ENCODE peak calls at places on chromosomes 11 and 22, in ten cellular contexts. One of them, this sample, is unnamed.
A peak's percentile ranks its signal among the peaks of the same experiment; 100 is the strongest.

GRCh38 chr22:23062616-23063538 is 7.4 kb upstream of the GNAZ start:
- DNase-seq in iPS-NIHi11: no peak
- DNase-seq in activated effector memory CD4-positive, alpha-beta T cell treated with Interleukin-2 at 50 U/mL for 16 hours: no peak
- DNase-seq in 8988T: no peak
- DNase-seq in endothelial cell: no peak
- DNase-seq in activated CD4-positive, CD25-positive, alpha-beta regulatory T cell: no peak
- DNase-seq in GDM1: no peak
- DNase-seq in testis: peak; percentile 9
- DNase-seq in stimulated activated CD8-positive, alpha-beta memory T cell treated with anti-CD3 and anti-CD28 coated beads, Interleukin-4, amount 100 ng/mL, for 4 hours: no peak
- DNase-seq in WERI-Rb-1: no peak
- DNase-seq in this sample: no peak

GRCh38 chr11:23078289-23078971 is 218.2 kb upstream of the CCDC179 start:
- DNase-seq in iPS-NIHi11: no peak
- DNase-seq in activated effector memory CD4-positive, alpha-beta T cell treated with Interleukin-2 at 50 U/mL for 16 hours: no peak
- DNase-seq in 8988T: no peak
- DNase-seq in endothelial cell: no peak
- DNase-seq in activated CD4-positive, CD25-positive, alpha-beta regulatory T cell: no peak
- DNase-seq in GDM1: no peak
- DNase-seq in testis: no peak
- DNase-seq in stimulated activated CD8-positive, alpha-beta memory T cell treated with anti-CD3 and anti-CD28 coated beads, Interleukin-4, amount 100 ng/mL, for 4 hours: no peak
- DNase-seq in WERI-Rb-1: no peak
- DNase-seq in this sample: no peak

GRCh38 chr11:93279911-93280347 is 50.6 kb upstream of the DEUP1 start:
- DNase-seq in iPS-NIHi11: no peak
- DNase-seq in activated effector memory CD4-positive, alpha-beta T cell treated with Interleukin-2 at 50 U/mL for 16 hours: no peak
- DNase-seq in 8988T: no peak
- DNase-seq in endothelial cell: no peak
- DNase-seq in activated CD4-positive, CD25-positive, alpha-beta regulatory T cell: no peak
- DNase-seq in GDM1: no peak
- DNase-seq in testis: no peak
- DNase-seq in stimulated activated CD8-positive, alpha-beta memory T cell treated with anti-CD3 and anti-CD28 coated beads, Interleukin-4, amount 100 ng/mL, for 4 hours: no peak
- DNase-seq in WERI-Rb-1: peak; percentile 48
- DNase-seq in this sample: peak; percentile 87

GRCh38 chr11:15590131-15590530 is 475.4 kb downstream of the INSC start:
- DNase-seq in iPS-NIHi11: no peak
- DNase-seq in activated effector memory CD4-positive, alpha-beta T cell treated with Interleukin-2 at 50 U/mL for 16 hours: no peak
- DNase-seq in 8988T: no peak
- DNase-seq in endothelial cell: no peak
- DNase-seq in activated CD4-positive, CD25-positive, alpha-beta regulatory T cell: no peak
- DNase-seq in GDM1: no peak
- DNase-seq in testis: no peak
- DNase-seq in stimulated activated CD8-positive, alpha-beta memory T cell treated with anti-CD3 and anti-CD28 coated beads, Interleukin-4, amount 100 ng/mL, for 4 hours: no peak
- DNase-seq in WERI-Rb-1: no peak
- DNase-seq in this sample: no peak

GRCh38 chr11:2096001-2096918 is 42.9 kb downstream of the IGF2 start:
- DNase-seq in iPS-NIHi11: no peak
- DNase-seq in activated effector memory CD4-positive, alpha-beta T cell treated with Interleukin-2 at 50 U/mL for 16 hours: no peak
- DNase-seq in 8988T: no peak
- DNase-seq in endothelial cell: no peak
- DNase-seq in activated CD4-positive, CD25-positive, alpha-beta regulatory T cell: no peak
- DNase-seq in GDM1: no peak
- DNase-seq in testis: no peak
- DNase-seq in stimulated activated CD8-positive, alpha-beta memory T cell treated with anti-CD3 and anti-CD28 coated beads, Interleukin-4, amount 100 ng/mL, for 4 hours: no peak
- DNase-seq in WERI-Rb-1: no peak
- DNase-seq in this sample: no peak

GRCh38 chr11:62145261-62145871 is 21.6 kb downstream of the INCENP start:
- DNase-seq in iPS-NIHi11: no peak
- DNase-seq in activated effector memory CD4-positive, alpha-beta T cell treated with Interleukin-2 at 50 U/mL for 16 hours: no peak
- DNase-seq in 8988T: no peak
- DNase-seq in endothelial cell: no peak
- DNase-seq in activated CD4-positive, CD25-positive, alpha-beta regulatory T cell: no peak
- DNase-seq in GDM1: no peak
- DNase-seq in testis: peak; percentile 10
- DNase-seq in stimulated activated CD8-positive, alpha-beta memory T cell treated with anti-CD3 and anti-CD28 coated beads, Interleukin-4, amount 100 ng/mL, for 4 hours: no peak
- DNase-seq in WERI-Rb-1: no peak
- DNase-seq in this sample: no peak

GRCh38 chr22:37222440-37222971 is 10.2 kb upstream of the SSTR3 start:
- DNase-seq in iPS-NIHi11: no peak
- DNase-seq in activated effector memory CD4-positive, alpha-beta T cell treated with Interleukin-2 at 50 U/mL for 16 hours: no peak
- DNase-seq in 8988T: no peak
- DNase-seq in endothelial cell: no peak
- DNase-seq in activated CD4-positive, CD25-positive, alpha-beta regulatory T cell: peak; percentile 27
- DNase-seq in GDM1: no peak
- DNase-seq in testis: no peak
- DNase-seq in stimulated activated CD8-positive, alpha-beta memory T cell treated with anti-CD3 and anti-CD28 coated beads, Interleukin-4, amount 100 ng/mL, for 4 hours: no peak
- DNase-seq in WERI-Rb-1: no peak
- DNase-seq in this sample: no peak

GRCh38 chr22:35334010-35334409 is 34.3 kb downstream of the TOM1 start:
- DNase-seq in iPS-NIHi11: no peak
- DNase-seq in activated effector memory CD4-positive, alpha-beta T cell treated with Interleukin-2 at 50 U/mL for 16 hours: no peak
- DNase-seq in 8988T: no peak
- DNase-seq in endothelial cell: no peak
- DNase-seq in activated CD4-positive, CD25-positive, alpha-beta regulatory T cell: peak; percentile 4
- DNase-seq in GDM1: peak; percentile 51
- DNase-seq in testis: no peak
- DNase-seq in stimulated activated CD8-positive, alpha-beta memory T cell treated with anti-CD3 and anti-CD28 coated beads, Interleukin-4, amount 100 ng/mL, for 4 hours: no peak
- DNase-seq in WERI-Rb-1: no peak
- DNase-seq in this sample: no peak

GRCh38 chr11:210122-210802 is 2.8 kb downstream of the RIC8A start:
- DNase-seq in iPS-NIHi11: no peak
- DNase-seq in activated effector memory CD4-positive, alpha-beta T cell treated with Interleukin-2 at 50 U/mL for 16 hours: no peak
- DNase-seq in 8988T: peak; percentile 89
- DNase-seq in endothelial cell: no peak
- DNase-seq in activated CD4-positive, CD25-positive, alpha-beta regulatory T cell: no peak
- DNase-seq in GDM1: no peak
- DNase-seq in testis: peak; percentile 11
- DNase-seq in stimulated activated CD8-positive, alpha-beta memory T cell treated with anti-CD3 and anti-CD28 coated beads, Interleukin-4, amount 100 ng/mL, for 4 hours: no peak
- DNase-seq in WERI-Rb-1: no peak
- DNase-seq in this sample: no peak

GRCh38 chr11:107591446-107592236 is 694 bp downstream of the ELMOD1 start:
- DNase-seq in iPS-NIHi11: peak; percentile 54
- DNase-seq in activated effector memory CD4-positive, alpha-beta T cell treated with Interleukin-2 at 50 U/mL for 16 hours: no peak
- DNase-seq in 8988T: peak; percentile 33
- DNase-seq in endothelial cell: peak; percentile 24
- DNase-seq in activated CD4-positive, CD25-positive, alpha-beta regulatory T cell: no peak
- DNase-seq in GDM1: no peak
- DNase-seq in testis: peak; percentile 27
- DNase-seq in stimulated activated CD8-positive, alpha-beta memory T cell treated with anti-CD3 and anti-CD28 coated beads, Interleukin-4, amount 100 ng/mL, for 4 hours: no peak
- DNase-seq in WERI-Rb-1: no peak
- DNase-seq in this sample: no peak

GRCh38 chr11:118872403-118872821 is 11.3 kb upstream of the CXCR5 start:
- DNase-seq in iPS-NIHi11: peak; percentile 2
- DNase-seq in activated effector memory CD4-positive, alpha-beta T cell treated with Interleukin-2 at 50 U/mL for 16 hours: peak; percentile 51
- DNase-seq in 8988T: no peak
- DNase-seq in endothelial cell: no peak
- DNase-seq in activated CD4-positive, CD25-positive, alpha-beta regulatory T cell: peak; percentile 49
- DNase-seq in GDM1: no peak
- DNase-seq in testis: peak; percentile 28
- DNase-seq in stimulated activated CD8-positive, alpha-beta memory T cell treated with anti-CD3 and anti-CD28 coated beads, Interleukin-4, amount 100 ng/mL, for 4 hours: no peak
- DNase-seq in WERI-Rb-1: no peak
- DNase-seq in this sample: no peak

GRCh38 chr11:75428301-75428724 is 4.7 kb downstream of the KLHL35 start:
- DNase-seq in iPS-NIHi11: peak; percentile 89
- DNase-seq in activated effector memory CD4-positive, alpha-beta T cell treated with Interleukin-2 at 50 U/mL for 16 hours: peak; percentile 37
- DNase-seq in 8988T: peak; percentile 86
- DNase-seq in endothelial cell: no peak
- DNase-seq in activated CD4-positive, CD25-positive, alpha-beta regulatory T cell: peak; percentile 41
- DNase-seq in GDM1: no peak
- DNase-seq in testis: peak; percentile 94
- DNase-seq in stimulated activated CD8-positive, alpha-beta memory T cell treated with anti-CD3 and anti-CD28 coated beads, Interleukin-4, amount 100 ng/mL, for 4 hours: peak; percentile 46
- DNase-seq in WERI-Rb-1: peak; percentile 44
- DNase-seq in this sample: no peak

GRCh38 chr22:49548356-49549202 is 279.1 kb downstream of the BRD1 start:
- DNase-seq in iPS-NIHi11: peak; percentile 52
- DNase-seq in activated effector memory CD4-positive, alpha-beta T cell treated with Interleukin-2 at 50 U/mL for 16 hours: no peak
- DNase-seq in 8988T: no peak
- DNase-seq in endothelial cell: no peak
- DNase-seq in activated CD4-positive, CD25-positive, alpha-beta regulatory T cell: no peak
- DNase-seq in GDM1: no peak
- DNase-seq in testis: no peak
- DNase-seq in stimulated activated CD8-positive, alpha-beta memory T cell treated with anti-CD3 and anti-CD28 coated beads, Interleukin-4, amount 100 ng/mL, for 4 hours: no peak
- DNase-seq in WERI-Rb-1: peak; percentile 43
- DNase-seq in this sample: no peak

GRCh38 chr11:31810779-31811647 is at the start of gene PAX6:
- DNase-seq in iPS-NIHi11: peak; percentile 78
- DNase-seq in activated effector memory CD4-positive, alpha-beta T cell treated with Interleukin-2 at 50 U/mL for 16 hours: no peak
- DNase-seq in 8988T: peak; percentile 86
- DNase-seq in endothelial cell: peak; percentile 57
- DNase-seq in activated CD4-positive, CD25-positive, alpha-beta regulatory T cell: no peak
- DNase-seq in GDM1: peak; percentile 34
- DNase-seq in testis: no peak
- DNase-seq in stimulated activated CD8-positive, alpha-beta memory T cell treated with anti-CD3 and anti-CD28 coated beads, Interleukin-4, amount 100 ng/mL, for 4 hours: no peak
- DNase-seq in WERI-Rb-1: no peak
- DNase-seq in this sample: no peak

GRCh38 chr11:115340874-115341273 is 163.3 kb downstream of the CADM1 start:
- DNase-seq in iPS-NIHi11: no peak
- DNase-seq in activated effector memory CD4-positive, alpha-beta T cell treated with Interleukin-2 at 50 U/mL for 16 hours: no peak
- DNase-seq in 8988T: no peak
- DNase-seq in endothelial cell: no peak
- DNase-seq in activated CD4-positive, CD25-positive, alpha-beta regulatory T cell: no peak
- DNase-seq in GDM1: no peak
- DNase-seq in testis: no peak
- DNase-seq in stimulated activated CD8-positive, alpha-beta memory T cell treated with anti-CD3 and anti-CD28 coated beads, Interleukin-4, amount 100 ng/mL, for 4 hours: no peak
- DNase-seq in WERI-Rb-1: no peak
- DNase-seq in this sample: no peak

GRCh38 chr11:64728757-64729365 is 5.9 kb upstream of the NRXN2 start:
- DNase-seq in iPS-NIHi11: no peak
- DNase-seq in activated effector memory CD4-positive, alpha-beta T cell treated with Interleukin-2 at 50 U/mL for 16 hours: no peak
- DNase-seq in 8988T: no peak
- DNase-seq in endothelial cell: no peak
- DNase-seq in activated CD4-positive, CD25-positive, alpha-beta regulatory T cell: no peak
- DNase-seq in GDM1: no peak
- DNase-seq in testis: no peak
- DNase-seq in stimulated activated CD8-positive, alpha-beta memory T cell treated with anti-CD3 and anti-CD28 coated beads, Interleukin-4, amount 100 ng/mL, for 4 hours: no peak
- DNase-seq in WERI-Rb-1: no peak
- DNase-seq in this sample: no peak

GRCh38 chr11:44300881-44301855 is 8.8 kb downstream of the ALX4 start:
- DNase-seq in iPS-NIHi11: no peak
- DNase-seq in activated effector memory CD4-positive, alpha-beta T cell treated with Interleukin-2 at 50 U/mL for 16 hours: no peak
- DNase-seq in 8988T: no peak
- DNase-seq in endothelial cell: no peak
- DNase-seq in activated CD4-positive, CD25-positive, alpha-beta regulatory T cell: no peak
- DNase-seq in GDM1: no peak
- DNase-seq in testis: no peak
- DNase-seq in stimulated activated CD8-positive, alpha-beta memory T cell treated with anti-CD3 and anti-CD28 coated beads, Interleukin-4, amount 100 ng/mL, for 4 hours: no peak
- DNase-seq in WERI-Rb-1: no peak
- DNase-seq in this sample: no peak

GRCh38 chr22:40728731-40729189 is 49.5 kb downstream of the MCHR1 start:
- DNase-seq in iPS-NIHi11: no peak
- DNase-seq in activated effector memory CD4-positive, alpha-beta T cell treated with Interleukin-2 at 50 U/mL for 16 hours: peak; percentile 64
- DNase-seq in 8988T: no peak
- DNase-seq in endothelial cell: no peak
- DNase-seq in activated CD4-positive, CD25-positive, alpha-beta regulatory T cell: peak; percentile 33
- DNase-seq in GDM1: peak; percentile 67
- DNase-seq in testis: no peak
- DNase-seq in stimulated activated CD8-positive, alpha-beta memory T cell treated with anti-CD3 and anti-CD28 coated beads, Interleukin-4, amount 100 ng/mL, for 4 hours: peak; percentile 20
- DNase-seq in WERI-Rb-1: peak; percentile 20
- DNase-seq in this sample: no peak

GRCh38 chr11:1959786-1960185 is 12.7 kb downstream of the MRPL23 start:
- DNase-seq in iPS-NIHi11: no peak
- DNase-seq in activated effector memory CD4-positive, alpha-beta T cell treated with Interleukin-2 at 50 U/mL for 16 hours: no peak
- DNase-seq in 8988T: no peak
- DNase-seq in endothelial cell: no peak
- DNase-seq in activated CD4-positive, CD25-positive, alpha-beta regulatory T cell: no peak
- DNase-seq in GDM1: no peak
- DNase-seq in testis: no peak
- DNase-seq in stimulated activated CD8-positive, alpha-beta memory T cell treated with anti-CD3 and anti-CD28 coated beads, Interleukin-4, amount 100 ng/mL, for 4 hours: no peak
- DNase-seq in WERI-Rb-1: no peak
- DNase-seq in this sample: no peak

GRCh38 chr11:36469881-36470802 is 39.9 kb downstream of the TRAF6 start:
- DNase-seq in iPS-NIHi11: no peak
- DNase-seq in activated effector memory CD4-positive, alpha-beta T cell treated with Interleukin-2 at 50 U/mL for 16 hours: no peak
- DNase-seq in 8988T: no peak
- DNase-seq in endothelial cell: no peak
- DNase-seq in activated CD4-positive, CD25-positive, alpha-beta regulatory T cell: no peak
- DNase-seq in GDM1: no peak
- DNase-seq in testis: no peak
- DNase-seq in stimulated activated CD8-positive, alpha-beta memory T cell treated with anti-CD3 and anti-CD28 coated beads, Interleukin-4, amount 100 ng/mL, for 4 hours: no peak
- DNase-seq in WERI-Rb-1: no peak
- DNase-seq in this sample: no peak

GRCh38 chr11:12989428-12990242 is 19.5 kb upstream of the RASSF10 start:
- DNase-seq in iPS-NIHi11: no peak
- DNase-seq in activated effector memory CD4-positive, alpha-beta T cell treated with Interleukin-2 at 50 U/mL for 16 hours: no peak
- DNase-seq in 8988T: no peak
- DNase-seq in endothelial cell: no peak
- DNase-seq in activated CD4-positive, CD25-positive, alpha-beta regulatory T cell: no peak
- DNase-seq in GDM1: no peak
- DNase-seq in testis: no peak
- DNase-seq in stimulated activated CD8-positive, alpha-beta memory T cell treated with anti-CD3 and anti-CD28 coated beads, Interleukin-4, amount 100 ng/mL, for 4 hours: no peak
- DNase-seq in WERI-Rb-1: no peak
- DNase-seq in this sample: no peak

GRCh38 chr22:45429424-45429823 is 15.9 kb downstream of the RIBC2 start:
- DNase-seq in iPS-NIHi11: no peak
- DNase-seq in activated effector memory CD4-positive, alpha-beta T cell treated with Interleukin-2 at 50 U/mL for 16 hours: no peak
- DNase-seq in 8988T: no peak
- DNase-seq in endothelial cell: no peak
- DNase-seq in activated CD4-positive, CD25-positive, alpha-beta regulatory T cell: no peak
- DNase-seq in GDM1: no peak
- DNase-seq in testis: no peak
- DNase-seq in stimulated activated CD8-positive, alpha-beta memory T cell treated with anti-CD3 and anti-CD28 coated beads, Interleukin-4, amount 100 ng/mL, for 4 hours: no peak
- DNase-seq in WERI-Rb-1: no peak
- DNase-seq in this sample: no peak

GRCh38 chr22:29983296-29983917 is 96.9 kb upstream of the HORMAD2 start:
- DNase-seq in iPS-NIHi11: no peak
- DNase-seq in activated effector memory CD4-positive, alpha-beta T cell treated with Interleukin-2 at 50 U/mL for 16 hours: no peak
- DNase-seq in 8988T: no peak
- DNase-seq in endothelial cell: no peak
- DNase-seq in activated CD4-positive, CD25-positive, alpha-beta regulatory T cell: no peak
- DNase-seq in GDM1: no peak
- DNase-seq in testis: no peak
- DNase-seq in stimulated activated CD8-positive, alpha-beta memory T cell treated with anti-CD3 and anti-CD28 coated beads, Interleukin-4, amount 100 ng/mL, for 4 hours: no peak
- DNase-seq in WERI-Rb-1: no peak
- DNase-seq in this sample: no peak

GRCh38 chr11:78340530-78340929 is 77.1 kb downstream of the GAB2 start:
- DNase-seq in iPS-NIHi11: no peak
- DNase-seq in activated effector memory CD4-positive, alpha-beta T cell treated with Interleukin-2 at 50 U/mL for 16 hours: no peak
- DNase-seq in 8988T: no peak
- DNase-seq in endothelial cell: no peak
- DNase-seq in activated CD4-positive, CD25-positive, alpha-beta regulatory T cell: no peak
- DNase-seq in GDM1: no peak
- DNase-seq in testis: no peak
- DNase-seq in stimulated activated CD8-positive, alpha-beta memory T cell treated with anti-CD3 and anti-CD28 coated beads, Interleukin-4, amount 100 ng/mL, for 4 hours: no peak
- DNase-seq in WERI-Rb-1: no peak
- DNase-seq in this sample: no peak

GRCh38 chr22:41915783-41916493 is 1.1 kb upstream of the SHISA8 start:
- DNase-seq in iPS-NIHi11: no peak
- DNase-seq in activated effector memory CD4-positive, alpha-beta T cell treated with Interleukin-2 at 50 U/mL for 16 hours: no peak
- DNase-seq in 8988T: no peak
- DNase-seq in endothelial cell: no peak
- DNase-seq in activated CD4-positive, CD25-positive, alpha-beta regulatory T cell: no peak
- DNase-seq in GDM1: no peak
- DNase-seq in testis: no peak
- DNase-seq in stimulated activated CD8-positive, alpha-beta memory T cell treated with anti-CD3 and anti-CD28 coated beads, Interleukin-4, amount 100 ng/mL, for 4 hours: no peak
- DNase-seq in WERI-Rb-1: no peak
- DNase-seq in this sample: no peak

GRCh38 chr11:75471134-75471943 is 38.3 kb upstream of the KLHL35 start:
- DNase-seq in iPS-NIHi11: no peak
- DNase-seq in activated effector memory CD4-positive, alpha-beta T cell treated with Interleukin-2 at 50 U/mL for 16 hours: no peak
- DNase-seq in 8988T: no peak
- DNase-seq in endothelial cell: no peak
- DNase-seq in activated CD4-positive, CD25-positive, alpha-beta regulatory T cell: no peak
- DNase-seq in GDM1: no peak
- DNase-seq in testis: no peak
- DNase-seq in stimulated activated CD8-positive, alpha-beta memory T cell treated with anti-CD3 and anti-CD28 coated beads, Interleukin-4, amount 100 ng/mL, for 4 hours: no peak
- DNase-seq in WERI-Rb-1: peak; percentile 95
- DNase-seq in this sample: no peak

GRCh38 chr22:40853961-40854360 is 2.5 kb downstream of the ST13 start:
- DNase-seq in iPS-NIHi11: no peak
- DNase-seq in activated effector memory CD4-positive, alpha-beta T cell treated with Interleukin-2 at 50 U/mL for 16 hours: no peak
- DNase-seq in 8988T: no peak
- DNase-seq in endothelial cell: no peak
- DNase-seq in activated CD4-positive, CD25-positive, alpha-beta regulatory T cell: no peak
- DNase-seq in GDM1: no peak
- DNase-seq in testis: peak; percentile 37
- DNase-seq in stimulated activated CD8-positive, alpha-beta memory T cell treated with anti-CD3 and anti-CD28 coated beads, Interleukin-4, amount 100 ng/mL, for 4 hours: no peak
- DNase-seq in WERI-Rb-1: no peak
- DNase-seq in this sample: no peak

GRCh38 chr11:102293873-102294601 is 23.2 kb upstream of the BIRC3 start:
- DNase-seq in iPS-NIHi11: no peak
- DNase-seq in activated effector memory CD4-positive, alpha-beta T cell treated with Interleukin-2 at 50 U/mL for 16 hours: no peak
- DNase-seq in 8988T: no peak
- DNase-seq in endothelial cell: no peak
- DNase-seq in activated CD4-positive, CD25-positive, alpha-beta regulatory T cell: no peak
- DNase-seq in GDM1: peak; percentile 19
- DNase-seq in testis: no peak
- DNase-seq in stimulated activated CD8-positive, alpha-beta memory T cell treated with anti-CD3 and anti-CD28 coated beads, Interleukin-4, amount 100 ng/mL, for 4 hours: no peak
- DNase-seq in WERI-Rb-1: no peak
- DNase-seq in this sample: no peak

This sample was measured in SHP77.